ENCODE peak calls at places on chromosomes 6 and 20, in eight cellular contexts. R is left ventricle myocardium superior, E is left ventricle myocardium inferior, I is ACHN, C is putamen, L is COR-L47, G is Panc1, T is amniotic stem cell. N is an unnamed sample.

GRCh38 chr20:53570446-53571276 is 23.0 kb downstream of the ZNF217 start:
- DNase-seq in R (no peak), E (no peak), T (no peak), L (no peak), I (no peak), C (no peak), G (no peak), N (no peak)

GRCh38 chr6:118659513-118660217 is 8.3 kb upstream of the CEP85L start:
- DNase-seq in I (no peak), E (no peak), C (no peak), L (no peak), R (no peak), G (no peak), T (no peak), N (no peak)

GRCh38 chr6:53790886-53791285 is 3.9 kb upstream of the LRRC1 start:
- DNase-seq in C (no peak), G (no peak), T (no peak), R (no peak), I (no peak), E (no peak), L (no peak), N (no peak)

GRCh38 chr6:116933488-116933887 is 56.4 kb downstream of the RFX6 start:
- DNase-seq in G (no peak), I (no peak), R (no peak), C (no peak), E (no peak), T (no peak), L (no peak), N (no peak)

GRCh38 chr6:109239918-109240321 is 142.3 kb downstream of the CD164 start:
- DNase-seq in C (peak), T (no peak), L (no peak), E (peak), R (peak), G (no peak), I (no peak), N (no peak)

GRCh38 chr20:25297141-25297905 is 49.4 kb downstream of the PYGB start:
- DNase-seq in T (no peak), R (no peak), I (no peak), E (no peak), L (peak), C (no peak), G (no peak), N (no peak)

GRCh38 chr6:145028144-145028818 is 707.0 kb downstream of the EPM2A start:
- DNase-seq in R (no peak), C (peak), T (no peak), I (peak), L (peak), E (no peak), G (peak), N (no peak)

GRCh38 chr6:39426057-39426592 is 103.6 kb upstream of the KCNK16 start:
- DNase-seq in T (peak), L (peak), C (no peak), E (no peak), I (no peak), R (no peak), G (no peak), N (peak)

GRCh38 chr20:3248167-3248992 is 9.4 kb upstream of the SLC4A11 start:
- DNase-seq in C (no peak), G (no peak), R (peak), L (no peak), T (no peak), E (peak), I (peak), N (no peak)

GRCh38 chr20:3890410-3890751 is 1.2 kb downstream of the PANK2 start:
- DNase-seq in I (no peak), C (peak), L (no peak), E (no peak), R (no peak), T (no peak), G (no peak), N (no peak)